ENCODE peak calls at places on chromosomes 5 and 9, in six cellular contexts. M is GM04503, J is pancreas, Z is colonic mucosa, L is mesothelial cell of epicardium, F is amniotic stem cell. H is an unnamed sample.
A peak's percentile ranks its signal among the peaks of the same experiment; 100 is the strongest.

GRCh38 chr9:110712955-110713354 is 44.4 kb downstream of the MUSK start:
- DNase-seq in M (no peak), J (no peak), Z (no peak), L (no peak), F (no peak), H (no peak)

GRCh38 chr9:123089040-123089439 is 55.6 kb downstream of the GPR21 start:
- DNase-seq in M (no peak), J (no peak), Z (no peak), L (no peak), F (no peak), H (no peak)

GRCh38 chr9:81999806-82000205 is 11.2 kb downstream of the SPATA31D1 start:
- DNase-seq in M (no peak), J (peak; percentile 47), Z (no peak), L (no peak), F (no peak), H (peak; percentile 55)

GRCh38 chr9:92265159-92265558 is 28.3 kb downstream of the IARS1 start:
- DNase-seq in M (peak; percentile 51), J (no peak), Z (no peak), L (no peak), F (no peak), H (no peak)

GRCh38 chr9:14747116-14747515 is 24.6 kb upstream of the CER1 start:
- DNase-seq in M (no peak), J (no peak), Z (no peak), L (no peak), F (no peak), H (no peak)

GRCh38 chr9:135365013-135365768 is 114.4 kb upstream of the PPP1R26 start:
- DNase-seq in M (no peak), J (no peak), Z (no peak), L (no peak), F (no peak), H (no peak)

GRCh38 chr9:123712399-123712798 is 217.5 kb downstream of the DENND1A start:
- DNase-seq in M (no peak), J (no peak), Z (no peak), L (no peak), F (no peak), H (no peak)

GRCh38 chr5:69526660-69527059 is 33.3 kb upstream of the GTF2H2C start:
- DNase-seq in M (no peak), J (no peak), Z (no peak), L (no peak), F (no peak), H (no peak)

GRCh38 chr5:22678886-22679285 is 174.3 kb downstream of the CDH12 start:
- DNase-seq in M (no peak), J (no peak), Z (no peak), L (no peak), F (no peak), H (no peak)

GRCh38 chr5:2112128-2112808 is 229.5 kb upstream of the IRX4 start:
- DNase-seq in M (no peak), J (no peak), Z (no peak), L (no peak), F (no peak), H (no peak)

GRCh38 chr5:140802781-140803271 is 2.0 kb downstream of the PCDHA3 start:
- DNase-seq in M (no peak), J (no peak), Z (no peak), L (no peak), F (no peak), H (peak; percentile 43)

GRCh38 chr9:128339761-128340690 is at the start of gene SLC27A4:
- DNase-seq in M (peak; percentile 28), J (peak; percentile 88), Z (peak; percentile 86), L (peak; percentile 63), F (peak; percentile 17), H (peak; percentile 83)

GRCh38 chr5:17743580-17744435 is 109.5 kb downstream of the TAF11L14 start:
- DNase-seq in M (no peak), J (no peak), Z (no peak), L (no peak), F (peak; percentile 79), H (no peak)

GRCh38 chr5:147507480-147508126 is 2.3 kb downstream of the DPYSL3 start:
- DNase-seq in M (peak; percentile 31), J (no peak), Z (no peak), L (no peak), F (peak; percentile 23), H (no peak)

GRCh38 chr9:93093449-93094293 is 2.3 kb upstream of the CARD19 start:
- DNase-seq in M (no peak), J (no peak), Z (peak; percentile 40), L (no peak), F (no peak), H (peak; percentile 37)

GRCh38 chr9:121029469-121029868 is 20.6 kb downstream of the C5 start:
- DNase-seq in M (no peak), J (no peak), Z (no peak), L (no peak), F (no peak), H (no peak)

GRCh38 chr9:134991808-134992754 is 74.4 kb upstream of the FCN1 start:
- DNase-seq in M (no peak), J (no peak), Z (no peak), L (no peak), F (no peak), H (no peak)